ENCODE peak calls at places on chromosome 11, in seven cellular contexts. S is aorta; R is activated CD4-positive, alpha-beta T cell treated with anti-CD3 and anti-CD28 coated beads, Interleukin-2, amount 50 U/mL, for 1 hour; H is AG09309; V is NT2/D1; L is tibial artery; K is endodermal cell. A is an unnamed sample.

GRCh38 chr11:130671801-130672700 is 223.6 kb downstream of the ADAMTS15 start:
- DNase-seq in S (peak), R (no peak), H (peak), V (peak), L (peak), K (peak), A (no peak)

GRCh38 chr11:75051043-75051442 is 45.6 kb downstream of the OR2AT4 start:
- DNase-seq in S (no peak), R (no peak), H (no peak), V (no peak), L (no peak), K (peak), A (no peak)

GRCh38 chr11:46490576-46491100 is 99.1 kb upstream of the CHRM4 start:
- DNase-seq in S (no peak), R (no peak), H (no peak), V (no peak), L (no peak), K (no peak), A (no peak)

GRCh38 chr11:9748361-9748970 is 84.6 kb downstream of the SWAP70 start:
- DNase-seq in S (peak), R (peak), H (no peak), V (no peak), L (peak), K (peak), A (peak)

GRCh38 chr11:65609236-65609635 is 4.8 kb downstream of the MAP3K11 start:
- DNase-seq in S (no peak), R (no peak), H (no peak), V (no peak), L (no peak), K (no peak), A (no peak)

GRCh38 chr11:45155627-45156180 is 9.3 kb downstream of the PRDM11 start:
- DNase-seq in S (no peak), R (no peak), H (no peak), V (no peak), L (peak), K (no peak), A (no peak)

GRCh38 chr11:108983621-108984020 is 318.8 kb downstream of the DDX10 start:
- DNase-seq in S (no peak), R (no peak), H (no peak), V (no peak), L (no peak), K (no peak), A (no peak)

GRCh38 chr11:108788565-108789199 is 123.8 kb downstream of the DDX10 start:
- DNase-seq in S (no peak), R (no peak), H (peak), V (peak), L (no peak), K (peak), A (no peak)

GRCh38 chr11:62150887-62151736 is 27.3 kb downstream of the INCENP start:
- DNase-seq in S (peak), R (no peak), H (no peak), V (no peak), L (peak), K (peak), A (no peak)

GRCh38 chr11:2293396-2294339 is 8.1 kb downstream of the C11orf21 start:
- DNase-seq in S (peak), R (no peak), H (no peak), V (no peak), L (peak), K (peak), A (no peak)

GRCh38 chr11:122398167-122398566 is 257.4 kb upstream of the UBASH3B start:
- DNase-seq in S (no peak), R (no peak), H (peak), V (no peak), L (no peak), K (no peak), A (no peak)

GRCh38 chr11:60703374-60703773 is 4.0 kb downstream of the MS4A8 start:
- DNase-seq in S (no peak), R (no peak), H (no peak), V (no peak), L (no peak), K (peak), A (no peak)

GRCh38 chr11:72224587-72225410 is at the start of gene INPPL1:
- DNase-seq in S (peak), R (peak), H (no peak), V (no peak), L (peak), K (peak), A (peak)

GRCh38 chr11:69292221-69292648 is 1.7 kb upstream of the MYEOV start:
- DNase-seq in S (peak), R (peak), H (no peak), V (peak), L (no peak), K (peak), A (peak)

GRCh38 chr11:110777765-110778164 is 65.5 kb upstream of the ARHGAP20 start:
- DNase-seq in S (peak), R (no peak), H (no peak), V (no peak), L (no peak), K (no peak), A (no peak)

GRCh38 chr11:70466154-70466553 is 67.8 kb downstream of the CTTN start:
- DNase-seq in S (peak), R (no peak), H (no peak), V (no peak), L (no peak), K (peak), A (no peak)

GRCh38 chr11:63641727-63642126 is 27.5 kb upstream of the PLAAT3 start:
- DNase-seq in S (no peak), R (no peak), H (peak), V (no peak), L (no peak), K (no peak), A (no peak)

A was measured in activated T-helper 2 cell treated with anti-CD3 and anti-CD28 coated beads, Interferon-gamma antibody, Interleukin-2, Interleukin-4, amounts not matched to agents 10 μg/mL and 5 μg/mL and 100 μg/mL, durations not matched to agents 14 hours and 24 hours and 36 hours.